ENCODE peak calls at places on chromosomes 11 and 22, in ten cellular contexts. W, O, C, N, Q, S, F, L, V and B are unnamed samples. For H3K9me3 and H3K36me3, the result is how much of the 10 kb centered on the place peaks cover.

GRCh38 chr11:74220376-74220775 is 49.3 kb downstream of the PPME1 start:
- DNase-seq in F (no peak), N (no peak), C (no peak), Q (no peak), S (no peak), O (no peak), V (no peak), L (no peak), W (no peak), B (no peak)

GRCh38 chr11:405323-405975 is 9.3 kb downstream of the SIGIRR start:
- DNase-seq in F (no peak), Q (no peak), O (peak), V (no peak), W (no peak), S (no peak), N (no peak), L (no peak), C (peak), B (no peak)

GRCh38 chr22:32024791-32025190 is 18.3 kb upstream of the SLC5A1 start:
- DNase-seq in S (no peak), W (no peak), L (peak), F (peak), Q (no peak), C (no peak), V (peak), O (no peak), N (no peak), B (no peak)

GRCh38 chr11:118820412-118821357 is 29.7 kb upstream of the DDX6 start:
- DNase-seq in W (no peak), L (peak), N (peak), V (peak), Q (peak), F (no peak), O (peak), S (peak), C (peak), B (peak)

GRCh38 chr22:19802001-19802880 is 41.7 kb downstream of the TBX1 start:
- DNase-seq in C (no peak), S (no peak), L (no peak), O (no peak), V (no peak), W (no peak), N (peak), Q (no peak), F (no peak), B (no peak)

GRCh38 chr11:95577716-95578460 is 211.7 kb downstream of the FAM76B start:
- DNase-seq in S (no peak), Q (no peak), W (no peak), C (no peak), N (no peak), O (peak), V (peak), F (peak), L (peak), B (no peak)

GRCh38 chr22:36065775-36066544 is 37.3 kb upstream of the RBFOX2 start:
- DNase-seq in W (peak), Q (peak), N (peak), F (peak), S (peak), O (peak), C (peak), V (peak), L (peak), B (peak)

GRCh38 chr11:30015725-30016449 is 943 bp downstream of the KCNA4 start:
- DNase-seq in C (peak), O (no peak), W (no peak), L (no peak), S (no peak), V (no peak), N (no peak), Q (no peak), F (no peak), B (no peak)

GRCh38 chr22:35325209-35325608 is 25.5 kb downstream of the TOM1 start:
- DNase-seq in S (no peak), C (no peak), Q (no peak), V (no peak), N (no peak), W (no peak), L (no peak), O (no peak), F (no peak), B (no peak)

GRCh38 chr11:130315354-130315970 is 745 bp upstream of the ZBTB44 start:
- DNase-seq in N (peak), O (no peak), C (peak), L (no peak), F (no peak), V (no peak), S (peak), W (peak), Q (peak), B (peak)

GRCh38 chr11:18066626-18067025 is 20.6 kb upstream of the TPH1 start:
- DNase-seq in O (peak), L (no peak), C (no peak), W (no peak), S (no peak), F (peak), N (no peak), V (peak), Q (no peak), B (no peak)

GRCh38 chr22:42918500-42918899 is 61.4 kb upstream of the ARFGAP3 start:
- DNase-seq in V (no peak), W (no peak), S (no peak), F (no peak), O (no peak), C (no peak), Q (no peak), L (peak), N (peak), B (no peak)

GRCh38 chr11:61000426-61000825 is 28.9 kb downstream of the CD6 start:
- DNase-seq in S (no peak), W (no peak), V (no peak), L (no peak), C (no peak), Q (no peak), N (peak), O (no peak), F (no peak), B (no peak)

DNA sequence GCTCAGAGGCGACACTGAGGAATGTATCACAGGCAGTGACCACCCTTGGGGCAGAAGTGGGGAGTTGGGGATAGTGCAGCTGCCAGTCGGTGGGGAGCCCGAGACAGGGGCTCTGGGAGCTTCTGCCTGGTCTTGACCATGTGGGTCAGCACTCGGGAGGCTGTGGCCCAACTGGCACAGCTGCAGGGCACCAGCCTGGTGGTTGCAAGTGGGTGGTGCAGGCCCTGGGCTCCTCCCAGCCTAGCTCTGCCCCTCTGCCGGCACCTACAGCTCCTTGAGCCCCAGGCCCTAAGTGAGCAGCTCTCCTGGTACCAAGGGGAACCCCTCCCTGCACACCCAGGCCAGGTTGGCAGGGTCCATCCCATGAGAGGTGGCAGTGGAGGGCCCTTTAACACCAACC is 12.6 kb upstream of the RASL10A start:
- DNase-seq in F (no peak), Q (no peak), N (no peak), S (no peak), O (no peak), W (no peak), L (no peak), C (peak), V (no peak), B (peak)
- TF ChIP-seq CTCF in F (no peak), Q (no peak), N (no peak), S (no peak), O (no peak), W (no peak), L (no peak), C (peak), V (no peak), B (no peak)

DNA sequence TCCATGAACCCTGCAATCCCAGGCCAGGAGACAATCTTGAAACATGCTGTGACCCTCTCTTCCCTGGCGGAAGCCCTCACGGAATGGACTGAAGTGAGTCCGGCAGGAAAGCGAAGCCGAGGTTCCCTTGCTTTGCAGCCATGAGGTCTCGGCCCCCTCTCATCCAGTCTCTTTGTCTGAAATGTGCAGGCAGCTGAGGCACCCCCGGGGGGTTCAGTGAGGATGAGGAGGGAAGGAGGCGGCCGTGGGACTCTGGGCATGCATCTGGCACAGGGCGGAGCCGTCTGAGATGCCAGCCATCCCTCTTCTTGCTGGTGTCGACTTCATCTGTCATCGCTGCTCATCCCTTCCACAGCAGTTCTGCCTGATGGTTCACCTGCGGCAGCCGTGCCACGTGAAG is 1485.7 kb downstream of the BRD1 start:
- DNase-seq in S (no peak), O (no peak), L (no peak), V (no peak), N (peak), Q (no peak), C (no peak), W (no peak), F (no peak), B (no peak)
- H3K9me3 ChIP-seq in S (under half), O (under half), L (under half), V (under half), N (under half), Q (under half), C (under half), W (under half), F (half or more), B (under half)

GRCh38 chr11:107669893-107670601 is 41.8 kb downstream of the SLN start:
- DNase-seq in V (no peak), Q (no peak), O (no peak), N (no peak), W (no peak), F (no peak), S (no peak), C (no peak), L (no peak), B (no peak)
- H3K36me3 ChIP-seq in V (under half), Q (under half), O (under half), N (under half), W (under half), F (under half), S (under half), C (under half), L (under half), B (under half)

DNA sequence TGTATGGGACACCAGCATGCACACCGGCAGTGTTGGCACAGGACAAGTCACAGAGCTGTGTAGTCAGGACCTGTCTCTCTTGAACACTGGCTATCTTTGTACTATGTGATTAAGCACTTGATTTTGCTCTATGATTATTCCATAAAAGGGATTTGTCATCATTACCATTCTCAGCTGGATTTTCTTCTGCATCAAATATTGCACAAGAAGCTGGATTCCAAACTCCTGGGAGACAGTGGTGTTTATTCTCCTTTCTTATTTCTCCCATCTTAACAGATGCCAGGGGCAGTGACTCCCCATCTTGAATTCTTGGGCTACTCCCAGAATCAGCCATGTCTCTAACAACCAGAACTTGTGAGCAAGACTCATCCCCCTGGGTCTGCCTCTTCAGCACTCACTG is 62.5 kb upstream of the GNAZ start:
- DNase-seq in N (no peak), S (peak), V (no peak), F (no peak), L (no peak), O (no peak), Q (no peak), W (no peak), C (no peak), B (no peak)
- TF ChIP-seq CTCF in N (no peak), S (no peak), V (no peak), F (no peak), L (no peak), O (no peak), Q (no peak), W (no peak), C (no peak), B (no peak)

GRCh38 chr22:47575291-47575690 is 812.8 kb downstream of the TBC1D22A start:
- DNase-seq in L (no peak), O (no peak), W (no peak), N (no peak), V (no peak), S (no peak), F (no peak), Q (no peak), C (no peak), B (no peak)
- H3K9me3 ChIP-seq in L (under half), O (under half), W (under half), N (under half), V (under half), S (under half), F (under half), Q (under half), C (half or more), B (under half)

GRCh38 chr11:46663277-46663940 is 37.0 kb downstream of the ARHGAP1 start:
- DNase-seq in F (peak), N (no peak), O (no peak), L (no peak), V (no peak), Q (no peak), S (no peak), W (no peak), C (no peak), B (no peak)
- H3K36me3 ChIP-seq in F (under half), N (half or more), O (under half), L (under half), V (under half), Q (half or more), S (half or more), W (under half), C (under half), B (under half)